ENCODE peak calls at places on chromosomes 7 and 10, in eight cellular contexts. One of them, this sample, is unnamed.

GRCh38 chr7:80583901-80584300 is 54.5 kb upstream of the CD36 start:
- DNase-seq in heart left ventricle: peak
- DNase-seq in RWPE1: no peak
- DNase-seq in A549: no peak
- DNase-seq in colonic mucosa: no peak
- DNase-seq in Panc1: no peak
- DNase-seq in esophagus squamous epithelium: no peak
- DNase-seq in hepatocyte: no peak
- DNase-seq in this sample: no peak

GRCh38 chr7:74502216-74502891 is 48.6 kb downstream of the GTF2IRD1 start:
- DNase-seq in heart left ventricle: peak
- DNase-seq in RWPE1: no peak
- DNase-seq in A549: no peak
- DNase-seq in colonic mucosa: no peak
- DNase-seq in Panc1: no peak
- DNase-seq in esophagus squamous epithelium: no peak
- DNase-seq in hepatocyte: no peak
- DNase-seq in this sample: no peak

GRCh38 chr7:116577320-116577871 is 52.6 kb downstream of the CAV1 start:
- DNase-seq in heart left ventricle: no peak
- DNase-seq in RWPE1: no peak
- DNase-seq in A549: no peak
- DNase-seq in colonic mucosa: no peak
- DNase-seq in Panc1: no peak
- DNase-seq in esophagus squamous epithelium: no peak
- DNase-seq in hepatocyte: no peak
- DNase-seq in this sample: no peak

GRCh38 chr10:30639946-30640786 is 10.6 kb upstream of the LYZL2 start:
- DNase-seq in heart left ventricle: no peak
- DNase-seq in RWPE1: peak
- DNase-seq in A549: peak
- DNase-seq in colonic mucosa: no peak
- DNase-seq in Panc1: peak
- DNase-seq in esophagus squamous epithelium: no peak
- DNase-seq in hepatocyte: peak
- DNase-seq in this sample: no peak

GRCh38 chr7:157250605-157251228 is 86.1 kb upstream of the DNAJB6 start:
- DNase-seq in heart left ventricle: peak
- DNase-seq in RWPE1: peak
- DNase-seq in A549: peak
- DNase-seq in colonic mucosa: peak
- DNase-seq in Panc1: peak
- DNase-seq in esophagus squamous epithelium: no peak
- DNase-seq in hepatocyte: peak
- DNase-seq in this sample: peak

GRCh38 chr10:79058899-79059771 is 9.6 kb upstream of the ZMIZ1 start:
- DNase-seq in heart left ventricle: no peak
- DNase-seq in RWPE1: no peak
- DNase-seq in A549: no peak
- DNase-seq in colonic mucosa: peak
- DNase-seq in Panc1: no peak
- DNase-seq in esophagus squamous epithelium: no peak
- DNase-seq in hepatocyte: peak
- DNase-seq in this sample: no peak

GRCh38 chr10:62081322-62081945 is 179.9 kb downstream of the ARID5B start:
- DNase-seq in heart left ventricle: no peak
- DNase-seq in RWPE1: no peak
- DNase-seq in A549: no peak
- DNase-seq in colonic mucosa: peak
- DNase-seq in Panc1: no peak
- DNase-seq in esophagus squamous epithelium: no peak
- DNase-seq in hepatocyte: no peak
- DNase-seq in this sample: no peak

GRCh38 chr10:46098379-46098778 is 52.3 kb upstream of the MSMB start:
- DNase-seq in heart left ventricle: no peak
- DNase-seq in RWPE1: no peak
- DNase-seq in A549: no peak
- DNase-seq in colonic mucosa: no peak
- DNase-seq in Panc1: no peak
- DNase-seq in esophagus squamous epithelium: no peak
- DNase-seq in hepatocyte: no peak
- DNase-seq in this sample: no peak

GRCh38 chr7:144027974-144028373 is 20.8 kb upstream of the OR2A5 start:
- DNase-seq in heart left ventricle: no peak
- DNase-seq in RWPE1: no peak
- DNase-seq in A549: no peak
- DNase-seq in colonic mucosa: no peak
- DNase-seq in Panc1: no peak
- DNase-seq in esophagus squamous epithelium: no peak
- DNase-seq in hepatocyte: no peak
- DNase-seq in this sample: no peak

GRCh38 chr7:921581-922333 is 32.7 kb downstream of the ADAP1 start:
- DNase-seq in heart left ventricle: peak
- DNase-seq in RWPE1: no peak
- DNase-seq in A549: no peak
- DNase-seq in colonic mucosa: peak
- DNase-seq in Panc1: no peak
- DNase-seq in esophagus squamous epithelium: no peak
- DNase-seq in hepatocyte: no peak
- DNase-seq in this sample: no peak

GRCh38 chr10:14588084-14588937 is 186.4 kb downstream of the FAM107B start:
- DNase-seq in heart left ventricle: no peak
- DNase-seq in RWPE1: no peak
- DNase-seq in A549: peak
- DNase-seq in colonic mucosa: no peak
- DNase-seq in Panc1: no peak
- DNase-seq in esophagus squamous epithelium: no peak
- DNase-seq in hepatocyte: peak
- DNase-seq in this sample: no peak

GRCh38 chr10:68082815-68083395 is 7.8 kb upstream of the HERC4 start:
- DNase-seq in heart left ventricle: no peak
- DNase-seq in RWPE1: peak
- DNase-seq in A549: peak
- DNase-seq in colonic mucosa: no peak
- DNase-seq in Panc1: no peak
- DNase-seq in esophagus squamous epithelium: no peak
- DNase-seq in hepatocyte: no peak
- DNase-seq in this sample: no peak

GRCh38 chr7:44541876-44542610 is 913 bp upstream of the NPC1L1 start:
- DNase-seq in heart left ventricle: no peak
- DNase-seq in RWPE1: no peak
- DNase-seq in A549: no peak
- DNase-seq in colonic mucosa: no peak
- DNase-seq in Panc1: no peak
- DNase-seq in esophagus squamous epithelium: no peak
- DNase-seq in hepatocyte: no peak
- DNase-seq in this sample: no peak

GRCh38 chr10:13594641-13595040 is 7.9 kb downstream of the PRPF18 start:
- DNase-seq in heart left ventricle: no peak
- DNase-seq in RWPE1: no peak
- DNase-seq in A549: no peak
- DNase-seq in colonic mucosa: no peak
- DNase-seq in Panc1: no peak
- DNase-seq in esophagus squamous epithelium: no peak
- DNase-seq in hepatocyte: no peak
- DNase-seq in this sample: no peak

GRCh38 chr7:44496385-44496784 is 5.9 kb upstream of the NUDCD3 start:
- DNase-seq in heart left ventricle: no peak
- DNase-seq in RWPE1: no peak
- DNase-seq in A549: no peak
- DNase-seq in colonic mucosa: no peak
- DNase-seq in Panc1: no peak
- DNase-seq in esophagus squamous epithelium: no peak
- DNase-seq in hepatocyte: no peak
- DNase-seq in this sample: no peak

GRCh38 chr10:48750991-48751390 is 66.3 kb downstream of the WDFY4 start:
- DNase-seq in heart left ventricle: no peak
- DNase-seq in RWPE1: no peak
- DNase-seq in A549: no peak
- DNase-seq in colonic mucosa: no peak
- DNase-seq in Panc1: no peak
- DNase-seq in esophagus squamous epithelium: no peak
- DNase-seq in hepatocyte: no peak
- DNase-seq in this sample: peak

GRCh38 chr10:72243822-72244437 is 27.9 kb upstream of the ASCC1 start:
- DNase-seq in heart left ventricle: peak
- DNase-seq in RWPE1: no peak
- DNase-seq in A549: peak
- DNase-seq in colonic mucosa: peak
- DNase-seq in Panc1: no peak
- DNase-seq in esophagus squamous epithelium: no peak
- DNase-seq in hepatocyte: peak
- DNase-seq in this sample: peak

GRCh38 chr7:69677054-69677847 is 79.0 kb downstream of the AUTS2 start:
- DNase-seq in heart left ventricle: no peak
- DNase-seq in RWPE1: no peak
- DNase-seq in A549: peak
- DNase-seq in colonic mucosa: no peak
- DNase-seq in Panc1: peak
- DNase-seq in esophagus squamous epithelium: no peak
- DNase-seq in hepatocyte: no peak
- DNase-seq in this sample: no peak
- TF ChIP-seq CTCF in heart left ventricle: peak
- TF ChIP-seq CTCF in RWPE1: no peak
- TF ChIP-seq CTCF in A549: no peak
- TF ChIP-seq CTCF in colonic mucosa: no peak
- TF ChIP-seq CTCF in Panc1: peak
- TF ChIP-seq CTCF in esophagus squamous epithelium: no peak
- TF ChIP-seq CTCF in hepatocyte: peak
- TF ChIP-seq CTCF in this sample: no peak

GRCh38 chr10:35306852-35307251 is 29.5 kb upstream of the CCNY start:
- DNase-seq in heart left ventricle: no peak
- DNase-seq in RWPE1: peak
- DNase-seq in A549: peak
- DNase-seq in colonic mucosa: peak
- DNase-seq in Panc1: no peak
- DNase-seq in esophagus squamous epithelium: no peak
- DNase-seq in hepatocyte: peak
- DNase-seq in this sample: peak

GRCh38 chr10:35307297-35307696 is 29.0 kb upstream of the CCNY start:
- DNase-seq in heart left ventricle: no peak
- DNase-seq in RWPE1: peak
- DNase-seq in A549: peak
- DNase-seq in colonic mucosa: no peak
- DNase-seq in Panc1: peak
- DNase-seq in esophagus squamous epithelium: no peak
- DNase-seq in hepatocyte: peak
- DNase-seq in this sample: no peak

GRCh38 chr10:35304649-35305048 is 31.7 kb upstream of the CCNY start:
- DNase-seq in heart left ventricle: no peak
- DNase-seq in RWPE1: no peak
- DNase-seq in A549: no peak
- DNase-seq in colonic mucosa: no peak
- DNase-seq in Panc1: no peak
- DNase-seq in esophagus squamous epithelium: no peak
- DNase-seq in hepatocyte: no peak
- DNase-seq in this sample: no peak

DNA sequence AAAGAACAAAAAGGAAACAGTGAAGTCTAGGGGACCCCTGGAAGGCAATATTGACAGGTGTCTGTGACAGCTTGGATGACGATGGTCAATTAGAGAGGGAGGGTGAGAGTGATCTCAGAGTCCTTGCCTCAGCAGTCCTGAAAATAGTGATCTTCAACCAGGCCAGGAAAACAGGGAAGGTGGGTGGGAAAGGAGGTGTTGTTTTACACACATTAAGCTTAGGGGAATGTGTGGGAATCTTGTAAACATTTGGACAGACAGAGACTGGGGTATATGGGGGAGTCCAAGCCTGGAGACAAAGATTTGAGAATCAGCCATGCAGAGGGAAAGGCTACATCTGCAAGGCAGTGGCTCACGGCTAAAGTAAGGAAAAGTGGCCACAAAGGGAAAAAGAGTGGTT is 27.5 kb upstream of the CCNY start:
- DNase-seq in heart left ventricle: no peak
- DNase-seq in RWPE1: no peak
- DNase-seq in A549: no peak
- DNase-seq in colonic mucosa: no peak
- DNase-seq in Panc1: no peak
- DNase-seq in esophagus squamous epithelium: no peak
- DNase-seq in hepatocyte: no peak
- DNase-seq in this sample: no peak
- H3K27ac ChIP-seq in heart left ventricle: no peak
- H3K27ac ChIP-seq in RWPE1: no peak
- H3K27ac ChIP-seq in A549: no peak
- H3K27ac ChIP-seq in colonic mucosa: no peak
- H3K27ac ChIP-seq in Panc1: no peak
- H3K27ac ChIP-seq in esophagus squamous epithelium: no peak
- H3K27ac ChIP-seq in hepatocyte: no peak
- H3K27ac ChIP-seq in this sample: no peak

DNA sequence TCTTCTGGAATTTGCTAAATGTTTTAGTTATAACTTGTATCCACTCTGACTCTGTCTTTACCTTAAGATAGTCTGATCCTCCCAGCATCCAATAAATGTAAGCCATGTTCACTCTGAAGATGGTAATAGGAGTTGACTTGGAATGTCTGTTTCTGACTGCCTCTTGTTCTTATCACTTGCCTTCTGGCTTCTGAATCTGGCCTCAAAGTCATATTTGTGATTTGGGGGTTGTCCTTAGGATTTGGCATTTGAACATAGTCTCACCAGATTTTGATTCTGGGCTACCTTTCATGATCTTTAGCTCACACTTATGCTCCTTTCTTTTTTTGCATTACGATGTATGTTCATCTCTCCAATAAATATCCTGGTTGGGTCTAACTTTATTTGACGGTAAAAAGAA is 247.0 kb downstream of the SH2D4B start:
- DNase-seq in heart left ventricle: no peak
- DNase-seq in RWPE1: no peak
- DNase-seq in A549: no peak
- DNase-seq in colonic mucosa: no peak
- DNase-seq in Panc1: no peak
- DNase-seq in esophagus squamous epithelium: no peak
- DNase-seq in hepatocyte: no peak
- DNase-seq in this sample: no peak
- TF ChIP-seq CTCF in heart left ventricle: no peak
- TF ChIP-seq CTCF in RWPE1: no peak
- TF ChIP-seq CTCF in A549: no peak
- TF ChIP-seq CTCF in colonic mucosa: no peak
- TF ChIP-seq CTCF in Panc1: no peak
- TF ChIP-seq CTCF in esophagus squamous epithelium: no peak
- TF ChIP-seq CTCF in hepatocyte: no peak
- TF ChIP-seq CTCF in this sample: no peak

GRCh38 chr10:12042409-12042796 is 206 bp downstream of the UPF2 start:
- DNase-seq in heart left ventricle: no peak
- DNase-seq in RWPE1: peak
- DNase-seq in A549: no peak
- DNase-seq in colonic mucosa: no peak
- DNase-seq in Panc1: no peak
- DNase-seq in esophagus squamous epithelium: no peak
- DNase-seq in hepatocyte: peak
- DNase-seq in this sample: peak

GRCh38 chr10:12042797-12043651 is at the start of gene UPF2:
- DNase-seq in heart left ventricle: peak
- DNase-seq in RWPE1: peak
- DNase-seq in A549: peak
- DNase-seq in colonic mucosa: peak
- DNase-seq in Panc1: peak
- DNase-seq in esophagus squamous epithelium: peak
- DNase-seq in hepatocyte: peak
- DNase-seq in this sample: peak

GRCh38 chr10:12045610-12046009 is 3.0 kb upstream of the UPF2 start:
- DNase-seq in heart left ventricle: no peak
- DNase-seq in RWPE1: no peak
- DNase-seq in A549: no peak
- DNase-seq in colonic mucosa: no peak
- DNase-seq in Panc1: no peak
- DNase-seq in esophagus squamous epithelium: no peak
- DNase-seq in hepatocyte: no peak
- DNase-seq in this sample: no peak

GRCh38 chr10:12041766-12042408 is 722 bp downstream of the UPF2 start:
- DNase-seq in heart left ventricle: no peak
- DNase-seq in RWPE1: peak
- DNase-seq in A549: peak
- DNase-seq in colonic mucosa: peak
- DNase-seq in Panc1: no peak
- DNase-seq in esophagus squamous epithelium: no peak
- DNase-seq in hepatocyte: peak
- DNase-seq in this sample: no peak
- H3K27ac ChIP-seq in heart left ventricle: peak
- H3K27ac ChIP-seq in RWPE1: peak
- H3K27ac ChIP-seq in A549: peak
- H3K27ac ChIP-seq in colonic mucosa: peak
- H3K27ac ChIP-seq in Panc1: peak
- H3K27ac ChIP-seq in esophagus squamous epithelium: peak
- H3K27ac ChIP-seq in hepatocyte: peak
- H3K27ac ChIP-seq in this sample: peak

This sample was measured in lung.